ENCODE peak calls at places on chromosomes 13 and 19, in eight cellular contexts. One of them, this sample, is unnamed.
A peak's percentile ranks its signal among the peaks of the same experiment; 100 is the strongest.

GRCh38 chr19:23509686-23510450 is 114.6 kb upstream of the ZNF91 start:
- DNase-seq in HS-27A: no peak
- DNase-seq in NCI-H1436: no peak
- DNase-seq in MV-4-11: no peak
- DNase-seq in foreskin fibroblast: no peak
- DNase-seq in lower leg skin: no peak
- DNase-seq in Karpas-422: no peak
- DNase-seq in suprapubic skin: no peak
- DNase-seq in this sample: no peak

GRCh38 chr13:73822671-73823592 is 311.3 kb downstream of the KLF12 start:
- DNase-seq in HS-27A: no peak
- DNase-seq in NCI-H1436: no peak
- DNase-seq in MV-4-11: no peak
- DNase-seq in foreskin fibroblast: no peak
- DNase-seq in lower leg skin: no peak
- DNase-seq in Karpas-422: no peak
- DNase-seq in suprapubic skin: no peak
- DNase-seq in this sample: no peak

GRCh38 chr13:98142427-98143156 is at the start of gene FARP1:
- DNase-seq in HS-27A: no peak
- DNase-seq in NCI-H1436: peak; percentile 83
- DNase-seq in MV-4-11: no peak
- DNase-seq in foreskin fibroblast: peak; percentile 88
- DNase-seq in lower leg skin: peak; percentile 45
- DNase-seq in Karpas-422: no peak
- DNase-seq in suprapubic skin: peak; percentile 80
- DNase-seq in this sample: peak; percentile 47

GRCh38 chr13:112713517-112714253 is 23.8 kb downstream of the ATP11A start:
- DNase-seq in HS-27A: no peak
- DNase-seq in NCI-H1436: no peak
- DNase-seq in MV-4-11: no peak
- DNase-seq in foreskin fibroblast: no peak
- DNase-seq in lower leg skin: no peak
- DNase-seq in Karpas-422: no peak
- DNase-seq in suprapubic skin: peak; percentile 77
- DNase-seq in this sample: no peak

GRCh38 chr13:40102854-40103253 is 447.4 kb downstream of the COG6 start:
- DNase-seq in HS-27A: no peak
- DNase-seq in NCI-H1436: no peak
- DNase-seq in MV-4-11: no peak
- DNase-seq in foreskin fibroblast: peak; percentile 24
- DNase-seq in lower leg skin: no peak
- DNase-seq in Karpas-422: no peak
- DNase-seq in suprapubic skin: no peak
- DNase-seq in this sample: peak; percentile 75

GRCh38 chr19:34402074-34402600 is 2.1 kb upstream of the PDCD2L start:
- DNase-seq in HS-27A: no peak
- DNase-seq in NCI-H1436: no peak
- DNase-seq in MV-4-11: no peak
- DNase-seq in foreskin fibroblast: no peak
- DNase-seq in lower leg skin: no peak
- DNase-seq in Karpas-422: no peak
- DNase-seq in suprapubic skin: no peak
- DNase-seq in this sample: no peak

GRCh38 chr13:103187621-103188020 is 121.4 kb upstream of the SLC10A2 start:
- DNase-seq in HS-27A: no peak
- DNase-seq in NCI-H1436: no peak
- DNase-seq in MV-4-11: peak; percentile 52
- DNase-seq in foreskin fibroblast: no peak
- DNase-seq in lower leg skin: no peak
- DNase-seq in Karpas-422: no peak
- DNase-seq in suprapubic skin: no peak
- DNase-seq in this sample: no peak

GRCh38 chr13:101868585-101869469 is 416.4 kb downstream of the ITGBL1 start:
- DNase-seq in HS-27A: no peak
- DNase-seq in NCI-H1436: no peak
- DNase-seq in MV-4-11: no peak
- DNase-seq in foreskin fibroblast: no peak
- DNase-seq in lower leg skin: no peak
- DNase-seq in Karpas-422: no peak
- DNase-seq in suprapubic skin: no peak
- DNase-seq in this sample: no peak

GRCh38 chr13:112668924-112669323 is 20.9 kb upstream of the ATP11A start:
- DNase-seq in HS-27A: no peak
- DNase-seq in NCI-H1436: no peak
- DNase-seq in MV-4-11: no peak
- DNase-seq in foreskin fibroblast: no peak
- DNase-seq in lower leg skin: no peak
- DNase-seq in Karpas-422: no peak
- DNase-seq in suprapubic skin: no peak
- DNase-seq in this sample: no peak

GRCh38 chr13:100987993-100988392 is 313.4 kb upstream of the TMTC4 start:
- DNase-seq in HS-27A: no peak
- DNase-seq in NCI-H1436: peak; percentile 0
- DNase-seq in MV-4-11: no peak
- DNase-seq in foreskin fibroblast: peak; percentile 42
- DNase-seq in lower leg skin: no peak
- DNase-seq in Karpas-422: no peak
- DNase-seq in suprapubic skin: no peak
- DNase-seq in this sample: peak; percentile 26

GRCh38 chr13:30792257-30793000 is 57.1 kb downstream of the ALOX5AP start:
- DNase-seq in HS-27A: peak; percentile 54
- DNase-seq in NCI-H1436: no peak
- DNase-seq in MV-4-11: peak; percentile 34
- DNase-seq in foreskin fibroblast: peak; percentile 99
- DNase-seq in lower leg skin: peak; percentile 61
- DNase-seq in Karpas-422: no peak
- DNase-seq in suprapubic skin: no peak
- DNase-seq in this sample: peak; percentile 93

GRCh38 chr19:2261438-2262172 is 5.4 kb upstream of the JSRP1 start:
- DNase-seq in HS-27A: no peak
- DNase-seq in NCI-H1436: no peak
- DNase-seq in MV-4-11: peak; percentile 31
- DNase-seq in foreskin fibroblast: no peak
- DNase-seq in lower leg skin: no peak
- DNase-seq in Karpas-422: peak; percentile 87
- DNase-seq in suprapubic skin: no peak
- DNase-seq in this sample: no peak

GRCh38 chr19:50007170-50007569 is 18.0 kb downstream of the VRK3 start:
- DNase-seq in HS-27A: no peak
- DNase-seq in NCI-H1436: no peak
- DNase-seq in MV-4-11: no peak
- DNase-seq in foreskin fibroblast: no peak
- DNase-seq in lower leg skin: no peak
- DNase-seq in Karpas-422: no peak
- DNase-seq in suprapubic skin: no peak
- DNase-seq in this sample: no peak

GRCh38 chr13:38265135-38265497 is 84.5 kb upstream of the UFM1 start:
- DNase-seq in HS-27A: no peak
- DNase-seq in NCI-H1436: no peak
- DNase-seq in MV-4-11: no peak
- DNase-seq in foreskin fibroblast: no peak
- DNase-seq in lower leg skin: no peak
- DNase-seq in Karpas-422: no peak
- DNase-seq in suprapubic skin: peak; percentile 70
- DNase-seq in this sample: no peak

GRCh38 chr13:18948012-18948663 is 233.5 kb downstream of the TUBA3C start:
- DNase-seq in HS-27A: no peak
- DNase-seq in NCI-H1436: no peak
- DNase-seq in MV-4-11: no peak
- DNase-seq in foreskin fibroblast: no peak
- DNase-seq in lower leg skin: no peak
- DNase-seq in Karpas-422: no peak
- DNase-seq in suprapubic skin: no peak
- DNase-seq in this sample: no peak

GRCh38 chr19:55418185-55418584 is 10.6 kb upstream of the UBE2S start:
- DNase-seq in HS-27A: peak; percentile 77
- DNase-seq in NCI-H1436: peak; percentile 71
- DNase-seq in MV-4-11: peak; percentile 72
- DNase-seq in foreskin fibroblast: peak; percentile 92
- DNase-seq in lower leg skin: peak; percentile 30
- DNase-seq in Karpas-422: peak; percentile 86
- DNase-seq in suprapubic skin: no peak
- DNase-seq in this sample: peak; percentile 75

GRCh38 chr19:47389150-47389556 is 30.2 kb downstream of the MEIS3 start:
- DNase-seq in HS-27A: no peak
- DNase-seq in NCI-H1436: no peak
- DNase-seq in MV-4-11: peak; percentile 96
- DNase-seq in foreskin fibroblast: no peak
- DNase-seq in lower leg skin: no peak
- DNase-seq in Karpas-422: no peak
- DNase-seq in suprapubic skin: no peak
- DNase-seq in this sample: no peak

GRCh38 chr13:40120781-40121180 is 465.3 kb downstream of the COG6 start:
- DNase-seq in HS-27A: no peak
- DNase-seq in NCI-H1436: no peak
- DNase-seq in MV-4-11: no peak
- DNase-seq in foreskin fibroblast: peak; percentile 8
- DNase-seq in lower leg skin: no peak
- DNase-seq in Karpas-422: no peak
- DNase-seq in suprapubic skin: no peak
- DNase-seq in this sample: peak; percentile 47

GRCh38 chr13:98556968-98557591 is 19.8 kb downstream of the STK24 start:
- DNase-seq in HS-27A: no peak
- DNase-seq in NCI-H1436: no peak
- DNase-seq in MV-4-11: no peak
- DNase-seq in foreskin fibroblast: no peak
- DNase-seq in lower leg skin: no peak
- DNase-seq in Karpas-422: no peak
- DNase-seq in suprapubic skin: no peak
- DNase-seq in this sample: no peak

GRCh38 chr19:18271433-18271841 is 2.8 kb downstream of the IQCN start:
- DNase-seq in HS-27A: no peak
- DNase-seq in NCI-H1436: no peak
- DNase-seq in MV-4-11: no peak
- DNase-seq in foreskin fibroblast: no peak
- DNase-seq in lower leg skin: no peak
- DNase-seq in Karpas-422: no peak
- DNase-seq in suprapubic skin: no peak
- DNase-seq in this sample: no peak

GRCh38 chr13:67226686-67227085 is 3.5 kb downstream of the PCDH9 start:
- DNase-seq in HS-27A: no peak
- DNase-seq in NCI-H1436: no peak
- DNase-seq in MV-4-11: no peak
- DNase-seq in foreskin fibroblast: no peak
- DNase-seq in lower leg skin: no peak
- DNase-seq in Karpas-422: no peak
- DNase-seq in suprapubic skin: no peak
- DNase-seq in this sample: no peak

GRCh38 chr13:83780201-83780600 is 102.1 kb downstream of the SLITRK1 start:
- DNase-seq in HS-27A: no peak
- DNase-seq in NCI-H1436: no peak
- DNase-seq in MV-4-11: no peak
- DNase-seq in foreskin fibroblast: peak; percentile 46
- DNase-seq in lower leg skin: no peak
- DNase-seq in Karpas-422: peak; percentile 74
- DNase-seq in suprapubic skin: no peak
- DNase-seq in this sample: peak; percentile 17